ENCODE peak calls at places on chromosomes 1 and 21, in four cellular contexts. G is transverse colon, U is IMR-90, S is AG04450. Z is an unnamed sample.

GRCh38 chr1:115337633-115338456 is at the start of gene NGF:
- DNase-seq in G (no peak), U (peak), S (peak), Z (peak)

GRCh38 chr1:196115641-196116040 is 492.6 kb downstream of the KCNT2 start:
- DNase-seq in G (no peak), U (peak), S (peak), Z (peak)

GRCh38 chr1:27831568-27832410 is 1.2 kb downstream of the PPP1R8 start:
- DNase-seq in G (no peak), U (peak), S (no peak), Z (peak)

GRCh38 chr21:33023574-33024277 is 2.0 kb upstream of the OLIG2 start:
- DNase-seq in G (no peak), U (no peak), S (no peak), Z (no peak)

GRCh38 chr1:42152119-42152518 is 1.1 kb upstream of the GUCA2B start:
- DNase-seq in G (peak), U (no peak), S (no peak), Z (no peak)

GRCh38 chr1:78726686-78727085 is 77.1 kb downstream of the IFI44 start:
- DNase-seq in S (no peak), U (peak), G (no peak), Z (no peak)

GRCh38 chr1:35505911-35506798 is 51.0 kb downstream of the KIAA0319L start:
- DNase-seq in U (peak), G (peak), S (peak), Z (peak)

GRCh38 chr21:42063206-42063577 is 7.9 kb upstream of the UMODL1 start:
- DNase-seq in U (no peak), G (peak), S (no peak), Z (no peak)

GRCh38 chr1:95096218-95096841 is 20.8 kb upstream of the TLCD4 start:
- DNase-seq in G (no peak), U (peak), S (no peak), Z (no peak)

GRCh38 chr1:62335656-62336055 is 16.4 kb upstream of the KANK4 start:
- DNase-seq in G (no peak), S (no peak), U (no peak), Z (no peak)

GRCh38 chr1:40592107-40592773 is 60.8 kb downstream of the ZNF684 start:
- DNase-seq in G (no peak), U (peak), S (no peak), Z (peak)

GRCh38 chr1:175192111-175192629 is 406 bp downstream of the KIAA0040 start:
- DNase-seq in G (peak), U (no peak), S (no peak), Z (peak)

GRCh38 chr1:36482724-36483388 is at the start of gene CSF3R:
- DNase-seq in U (no peak), S (no peak), G (no peak), Z (no peak)

GRCh38 chr1:208988811-208989222 is 594.7 kb upstream of the CAMK1G start:
- DNase-seq in G (peak), U (no peak), S (no peak), Z (peak)

GRCh38 chr1:11535761-11536572 is 57.0 kb downstream of the DISP3 start:
- DNase-seq in S (no peak), U (no peak), G (no peak), Z (no peak)

GRCh38 chr21:45852886-45853400 is 128.6 kb upstream of the COL6A1 start:
- DNase-seq in G (no peak), S (no peak), U (no peak), Z (no peak)

GRCh38 chr1:146034976-146035469 is 13.5 kb upstream of the HJV start:
- DNase-seq in S (no peak), U (no peak), G (no peak), Z (no peak)

GRCh38 chr1:83791821-83792437 is 207.0 kb downstream of the TTLL7 start:
- DNase-seq in U (peak), S (no peak), G (no peak), Z (peak)

GRCh38 chr1:75136921-75137641 is 2.9 kb downstream of the LHX8 start:
- DNase-seq in U (no peak), S (no peak), G (no peak), Z (no peak)

GRCh38 chr1:205456868-205457724 is 1.3 kb upstream of the BLACAT1 start:
- DNase-seq in U (no peak), S (no peak), G (no peak), Z (no peak)

GRCh38 chr1:215082532-215083407 is at the start of gene KCNK2:
- DNase-seq in S (no peak), U (peak), G (no peak), Z (no peak)

GRCh38 chr1:77341195-77341594 is 59.4 kb downstream of the AK5 start:
- DNase-seq in S (no peak), U (no peak), G (no peak), Z (no peak)

GRCh38 chr1:15028117-15028516 is 125.4 kb upstream of the TMEM51 start:
- DNase-seq in U (peak), G (no peak), S (peak), Z (peak)

GRCh38 chr1:43348343-43348808 is 10.4 kb upstream of the CDC20 start:
- DNase-seq in G (no peak), S (no peak), U (no peak), Z (no peak)

GRCh38 chr1:12282142-12282541 is 52.3 kb downstream of the VPS13D start:
- DNase-seq in G (no peak), S (no peak), U (no peak), Z (no peak)

GRCh38 chr21:28247454-28248020 is 745.1 kb downstream of the LTN1 start:
- DNase-seq in U (no peak), G (no peak), S (no peak), Z (no peak)

GRCh38 chr1:156804572-156805243 is 11.9 kb downstream of the SH2D2A start:
- DNase-seq in U (peak), S (no peak), G (no peak), Z (peak)

GRCh38 chr1:218521414-218522169 is 176.5 kb downstream of the TGFB2 start:
- DNase-seq in S (no peak), G (peak), U (peak), Z (peak)

GRCh38 chr1:9338354-9339250 is 45.9 kb downstream of the SPSB1 start:
- DNase-seq in U (no peak), G (peak), S (no peak), Z (peak)

GRCh38 chr21:38170283-38170682 is 86.5 kb upstream of the KCNJ15 start:
- DNase-seq in U (peak), G (no peak), S (no peak), Z (peak)

GRCh38 chr1:181349512-181349911 is 133.8 kb upstream of the CACNA1E start:
- DNase-seq in S (no peak), G (no peak), U (no peak), Z (no peak)

GRCh38 chr21:44927587-44928461 is 7.1 kb upstream of the ITGB2 start:
- DNase-seq in U (peak), S (no peak), G (peak), Z (peak)

GRCh38 chr1:25246600-25247023 is 642 bp downstream of the RSRP1 start:
- DNase-seq in G (peak), S (no peak), U (no peak), Z (no peak)

GRCh38 chr21:14114251-14114650 is 96.5 kb downstream of the LIPI start:
- DNase-seq in S (no peak), G (no peak), U (no peak), Z (no peak)

GRCh38 chr1:229231754-229232119 is 39.2 kb upstream of the RAB4A start:
- DNase-seq in U (no peak), G (no peak), S (no peak), Z (no peak)
- TF ChIP-seq CTCF in U (no peak), G (no peak), S (no peak), Z (no peak)

GRCh38 chr1:32962248-32962896 is 2.2 kb downstream of the RNF19B start:
- DNase-seq in U (peak), G (no peak), S (no peak), Z (no peak)
- H3K4me3 ChIP-seq in U (peak), G (peak), S (peak), Z (peak)

DNA sequence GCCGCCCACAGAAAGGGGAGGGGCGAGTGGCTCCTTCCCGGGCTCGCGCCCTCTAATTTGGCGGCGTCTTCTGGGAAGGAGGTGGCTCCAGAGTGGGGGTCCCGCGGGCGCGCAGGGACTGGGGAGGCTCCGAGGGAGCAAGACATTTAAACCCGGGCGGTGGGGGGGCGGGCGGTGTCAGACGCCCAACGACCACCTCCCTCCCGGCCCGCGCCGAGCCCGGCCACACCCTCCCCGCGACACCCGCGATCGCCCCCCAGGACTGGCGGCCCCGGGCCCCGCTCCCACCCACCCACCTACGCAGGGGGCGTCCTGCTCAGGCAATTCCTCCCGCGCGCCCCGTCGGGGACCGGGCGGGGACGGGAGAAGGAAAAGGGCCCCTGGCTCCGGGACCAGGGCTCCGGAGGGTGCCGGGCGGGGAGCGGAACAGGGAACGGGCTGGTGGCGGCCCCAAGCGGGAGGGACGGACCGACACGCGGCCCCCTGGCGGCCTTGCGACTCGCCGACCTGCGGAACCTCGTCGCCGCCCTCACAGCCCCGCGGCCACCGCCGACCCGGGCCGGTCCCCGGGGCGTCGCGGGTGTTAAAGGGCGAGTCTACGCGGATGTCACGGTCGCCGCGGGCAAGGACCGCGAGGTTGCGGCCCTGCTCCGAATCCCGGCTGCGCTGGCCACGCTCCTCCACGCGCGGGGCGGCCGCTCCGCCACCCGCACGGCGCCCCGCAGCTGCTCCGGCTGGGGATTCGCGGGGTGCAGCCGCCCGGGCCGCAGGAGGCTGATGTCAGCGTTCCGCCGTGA is 94.0 kb upstream of the FMN2 start:
- DNase-seq in U (no peak), G (no peak), S (no peak), Z (no peak)
- TF ChIP-seq CTCF in U (peak), G (no peak), S (peak), Z (peak)

GRCh38 chr1:160206421-160207117 is 1.4 kb downstream of the PEA15 start:
- DNase-seq in G (no peak), S (peak), U (peak), Z (peak)

GRCh38 chr1:160208179-160209040 is 3.2 kb downstream of the PEA15 start:
- DNase-seq in G (no peak), S (no peak), U (no peak), Z (no peak)

GRCh38 chr1:160207751-160208150 is 2.6 kb downstream of the PEA15 start:
- DNase-seq in U (no peak), G (no peak), S (no peak), Z (no peak)

GRCh38 chr1:160205974-160206369 is 788 bp downstream of the PEA15 start:
- DNase-seq in S (no peak), U (peak), G (peak), Z (peak)

DNA sequence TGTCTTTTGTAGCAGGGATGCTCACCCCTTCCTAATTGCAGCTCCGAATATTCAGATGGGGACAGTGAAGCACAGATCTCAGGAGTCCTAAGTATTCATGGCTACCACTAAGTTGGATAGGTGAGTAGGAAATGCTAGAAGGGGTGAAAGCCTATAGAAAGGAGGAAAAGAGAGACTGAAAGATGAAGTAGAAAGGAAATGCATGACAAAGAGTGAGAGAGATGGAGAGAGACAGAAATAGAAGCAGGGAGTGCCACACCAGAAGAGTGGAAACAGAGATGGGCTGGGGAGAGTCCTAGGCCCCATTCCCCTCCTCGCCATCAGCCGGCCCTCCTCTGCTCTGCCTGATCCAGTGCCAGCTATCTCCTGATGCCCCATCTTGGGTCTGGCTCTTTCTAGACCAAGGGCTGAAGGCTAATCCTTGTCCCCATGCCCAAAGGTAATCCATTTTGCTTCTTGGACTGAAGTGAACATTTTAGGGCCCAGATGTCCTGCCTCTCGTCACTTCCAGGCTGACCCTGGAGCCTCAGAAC is 2.0 kb downstream of the PEA15 start:
- DNase-seq in U (no peak), S (no peak), G (no peak), Z (no peak)
- H3K4me3 ChIP-seq in U (no peak), S (peak), G (no peak), Z (peak)